ENCODE peak calls at places on chromosomes 11 and 22, in five cellular contexts. D, V, S, I and W are unnamed samples.

GRCh38 chr11:131670876-131671275 is 300.5 kb downstream of the NTM start:
- DNase-seq in D (no peak), V (no peak), S (no peak), I (no peak), W (no peak)

GRCh38 chr22:45657701-45658100 is 13.9 kb upstream of the ATXN10 start:
- DNase-seq in D (no peak), V (no peak), S (no peak), I (no peak), W (no peak)

GRCh38 chr11:9861860-9862725 is 198.2 kb downstream of the SWAP70 start:
- DNase-seq in D (peak; percentile 59), V (peak; percentile 75), S (peak; percentile 47), I (peak; percentile 64), W (peak; percentile 70)

GRCh38 chr11:117837791-117838190 is 13.2 kb upstream of the FXYD2 start:
- DNase-seq in D (no peak), V (no peak), S (no peak), I (no peak), W (no peak)

GRCh38 chr11:59247535-59248227 is 35.0 kb upstream of the MPEG1 start:
- DNase-seq in D (no peak), V (peak; percentile 72), S (peak; percentile 13), I (peak; percentile 39), W (no peak)

GRCh38 chr11:36492724-36493304 is 17.3 kb downstream of the TRAF6 start:
- DNase-seq in D (peak; percentile 47), V (peak; percentile 75), S (peak; percentile 43), I (no peak), W (peak; percentile 46)

GRCh38 chr11:116927163-116927772 is 89.8 kb upstream of the APOA1 start:
- DNase-seq in D (no peak), V (no peak), S (no peak), I (no peak), W (no peak)

GRCh38 chr11:128865490-128865889 is 1.6 kb downstream of the KCNJ1 start:
- DNase-seq in D (no peak), V (no peak), S (no peak), I (no peak), W (no peak)

GRCh38 chr11:35375332-35376125 is 43.8 kb downstream of the SLC1A2 start:
- DNase-seq in D (no peak), V (no peak), S (no peak), I (no peak), W (no peak)

GRCh38 chr11:2467695-2468055 is 22.9 kb downstream of the KCNQ1 start:
- DNase-seq in D (no peak), V (no peak), S (no peak), I (no peak), W (no peak)

GRCh38 chr11:36155301-36155700 is 133.9 kb downstream of the COMMD9 start:
- DNase-seq in D (no peak), V (no peak), S (no peak), I (no peak), W (no peak)

DNA sequence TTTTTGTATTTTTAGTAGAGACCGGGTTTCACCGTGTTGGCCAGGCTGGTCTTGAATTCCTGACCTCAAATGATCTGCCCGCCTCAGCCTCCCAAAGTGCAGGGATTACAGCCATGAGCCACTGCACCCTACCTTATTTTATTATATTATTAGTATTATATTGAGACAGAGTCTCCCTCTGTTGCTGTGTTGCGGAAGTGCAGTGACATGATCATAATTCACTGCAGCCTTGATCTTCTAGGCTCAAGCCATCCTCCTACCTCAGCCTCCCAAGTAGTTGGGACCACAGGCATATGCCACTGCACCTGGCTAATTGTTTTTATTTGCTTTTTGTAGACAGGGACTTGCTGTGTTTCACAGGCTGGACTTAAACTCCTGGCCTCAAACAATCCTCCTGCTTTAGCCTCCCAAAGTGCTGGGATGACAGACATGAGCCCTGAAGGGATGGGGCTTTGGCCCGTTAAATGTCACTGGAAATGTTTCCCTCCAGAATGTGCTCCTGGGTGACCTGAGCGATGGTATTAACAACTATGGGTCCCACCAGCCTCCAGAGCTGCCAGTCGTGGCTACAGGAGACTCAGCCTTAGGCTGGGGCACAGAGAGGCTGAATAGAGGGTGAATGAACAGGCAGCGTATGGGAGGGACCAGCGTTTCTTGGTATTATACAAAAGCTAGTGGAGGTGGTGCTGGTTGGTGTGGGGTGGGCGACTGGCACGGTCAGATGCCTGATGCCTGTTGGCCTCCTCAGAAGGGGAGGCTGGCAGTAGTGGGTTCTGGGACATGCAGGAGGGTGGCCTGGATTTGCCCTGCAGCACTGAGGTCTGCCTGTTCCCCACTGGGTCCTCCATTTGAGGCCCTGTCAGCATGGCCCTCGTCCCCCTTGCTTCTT is 7.3 kb downstream of the TANGO2 start:
- DNase-seq in D (no peak), V (peak; percentile 28), S (no peak), I (no peak), W (no peak)
- TF ChIP-seq CTCF in D (peak; percentile 29), V (peak; percentile 49), S (peak; percentile 45), I (no peak), W (no peak)

GRCh38 chr22:20132686-20133246 is 1.2 kb downstream of the ZDHHC8 start:
- DNase-seq in D (no peak), V (no peak), S (no peak), I (no peak), W (no peak)

GRCh38 chr22:20130319-20130718 is 1.3 kb upstream of the ZDHHC8 start:
- DNase-seq in D (no peak), V (no peak), S (no peak), I (no peak), W (no peak)

GRCh38 chr22:20131593-20131855 is at the start of gene ZDHHC8:
- DNase-seq in D (peak; percentile 85), V (no peak), S (no peak), I (no peak), W (peak; percentile 91)

GRCh38 chr22:20130739-20131592 is 638 bp upstream of the ZDHHC8 start:
- DNase-seq in D (peak; percentile 92), V (peak; percentile 64), S (peak; percentile 53), I (peak; percentile 77), W (peak; percentile 94)

GRCh38 chr22:20131856-20132685 is 467 bp downstream of the ZDHHC8 start:
- DNase-seq in D (no peak), V (no peak), S (no peak), I (peak; percentile 38), W (no peak)
- TF ChIP-seq CTCF in D (no peak), V (no peak), S (no peak), I (no peak), W (no peak)

GRCh38 chr22:40818747-40819662 is at the start of gene SLC25A17:
- DNase-seq in D (peak; percentile 94), V (peak; percentile 67), S (peak; percentile 95), I (peak; percentile 73), W (peak; percentile 94)
- TF ChIP-seq CTCF in D (peak; percentile 29), V (peak; percentile 64), S (peak; percentile 50), I (peak; percentile 49), W (peak; percentile 15)

GRCh38 chr11:57622263-57622662 is 24.8 kb downstream of the SERPING1 start:
- DNase-seq in D (no peak), V (no peak), S (no peak), I (no peak), W (no peak)

GRCh38 chr11:57615308-57615707 is 17.8 kb downstream of the SERPING1 start:
- DNase-seq in D (no peak), V (no peak), S (no peak), I (no peak), W (no peak)

GRCh38 chr11:57616595-57616994 is 19.1 kb downstream of the SERPING1 start:
- DNase-seq in D (no peak), V (no peak), S (no peak), I (no peak), W (no peak)

GRCh38 chr11:57618438-57618837 is 21.0 kb downstream of the SERPING1 start:
- DNase-seq in D (no peak), V (no peak), S (no peak), I (no peak), W (no peak)

DNA sequence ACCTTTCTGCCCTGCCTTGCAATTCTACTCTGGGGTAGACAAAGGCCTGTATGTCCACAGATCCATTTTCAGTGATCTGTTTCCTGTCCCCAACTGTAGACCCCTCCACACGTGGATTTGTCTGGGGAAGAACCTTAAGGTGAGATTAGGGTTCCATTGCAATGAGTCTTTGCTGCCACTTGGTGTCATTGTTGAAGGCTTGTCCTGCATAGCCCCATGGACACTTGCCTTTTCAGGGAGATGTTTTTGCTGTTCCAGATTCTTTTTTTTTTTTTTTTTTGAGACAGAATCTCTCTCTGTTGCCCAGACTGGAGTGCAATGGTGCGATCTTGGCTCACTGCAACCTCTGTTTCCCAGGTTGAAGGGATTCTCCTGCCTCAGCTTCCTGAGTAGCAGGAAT is 21.8 kb downstream of the SERPING1 start:
- DNase-seq in D (no peak), V (no peak), S (no peak), I (no peak), W (no peak)
- TF ChIP-seq CTCF in D (no peak), V (no peak), S (no peak), I (no peak), W (no peak)